ENCODE peak calls at places on chromosomes 7 and 10, in seven cellular contexts. E is fibroblast of lung, F is HCT116, D is endodermal cell, Q is left ventricle myocardium inferior, N is mammary epithelial cell, I is esophagus squamous epithelium. Z is an unnamed sample. For H3K9me3 and H3K4me1, the result is how much of the 10 kb centered on the place peaks cover.

GRCh38 chr7:139699640-139700504 is 77.9 kb downstream of the HIPK2 start:
- DNase-seq in E (peak), F (no peak), D (peak), Q (no peak), N (no peak), I (no peak), Z (no peak)

GRCh38 chr10:104582604-104582951 is 58.5 kb upstream of the SORCS3 start:
- DNase-seq in E (peak), F (no peak), D (peak), Q (no peak), N (peak), I (no peak), Z (no peak)

GRCh38 chr10:79184649-79185048 is 115.9 kb downstream of the ZMIZ1 start:
- DNase-seq in E (no peak), F (no peak), D (no peak), Q (no peak), N (no peak), I (no peak), Z (no peak)

GRCh38 chr10:6995846-6996245 is 415.0 kb downstream of the SFMBT2 start:
- DNase-seq in E (peak), F (no peak), D (no peak), Q (no peak), N (no peak), I (no peak), Z (no peak)

GRCh38 chr7:18386590-18386989 is 109.0 kb upstream of the HDAC9 start:
- DNase-seq in E (no peak), F (no peak), D (no peak), Q (no peak), N (no peak), I (no peak), Z (no peak)

GRCh38 chr7:20035279-20035875 is 181.8 kb downstream of the MACC1 start:
- DNase-seq in E (no peak), F (no peak), D (no peak), Q (no peak), N (no peak), I (no peak), Z (peak)

GRCh38 chr7:144118341-144118740 is 4.6 kb upstream of the OR2A14 start:
- DNase-seq in E (no peak), F (no peak), D (peak), Q (no peak), N (no peak), I (no peak), Z (peak)

GRCh38 chr7:603152-603941 is 83.7 kb upstream of the PDGFA start:
- DNase-seq in E (no peak), F (no peak), D (no peak), Q (no peak), N (no peak), I (no peak), Z (no peak)

GRCh38 chr7:94696981-94697670 is 41.2 kb upstream of the SGCE start:
- DNase-seq in E (peak), F (peak), D (no peak), Q (no peak), N (peak), I (no peak), Z (no peak)

DNA sequence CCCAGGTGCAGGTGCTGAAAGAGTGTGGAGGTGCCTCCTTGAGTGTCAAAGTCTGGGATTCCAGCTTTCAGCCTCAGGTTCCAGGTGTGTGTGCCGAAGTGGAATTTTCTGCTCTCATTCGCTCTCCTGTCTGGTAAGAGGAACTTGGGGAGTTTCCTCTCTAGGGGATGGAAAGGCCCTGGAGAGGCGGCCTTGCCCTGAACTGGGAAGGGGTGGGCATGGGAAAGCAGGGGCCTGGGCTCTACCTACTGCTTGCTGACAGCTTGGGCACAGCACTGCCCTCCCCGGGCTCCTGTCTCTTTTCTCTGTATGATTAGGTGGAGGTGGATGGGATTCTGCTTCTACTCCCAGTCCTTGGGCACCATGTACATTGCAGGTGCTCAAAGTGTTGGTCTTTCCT is 192.8 kb downstream of the ZNF716 start:
- DNase-seq in E (no peak), F (no peak), D (no peak), Q (no peak), N (no peak), I (no peak), Z (peak)
- H3K9me3 ChIP-seq in E (under half), F (under half), D (under half), Q (under half), N (under half), I (under half), Z (under half)

GRCh38 chr10:22764639-22765038 is 50.3 kb upstream of the PIP4K2A start:
- DNase-seq in E (no peak), F (no peak), D (no peak), Q (no peak), N (no peak), I (no peak), Z (no peak)
- H3K4me1 ChIP-seq in E (under half), F (under half), D (under half), Q (under half), N (under half), I (under half), Z (under half)

DNA sequence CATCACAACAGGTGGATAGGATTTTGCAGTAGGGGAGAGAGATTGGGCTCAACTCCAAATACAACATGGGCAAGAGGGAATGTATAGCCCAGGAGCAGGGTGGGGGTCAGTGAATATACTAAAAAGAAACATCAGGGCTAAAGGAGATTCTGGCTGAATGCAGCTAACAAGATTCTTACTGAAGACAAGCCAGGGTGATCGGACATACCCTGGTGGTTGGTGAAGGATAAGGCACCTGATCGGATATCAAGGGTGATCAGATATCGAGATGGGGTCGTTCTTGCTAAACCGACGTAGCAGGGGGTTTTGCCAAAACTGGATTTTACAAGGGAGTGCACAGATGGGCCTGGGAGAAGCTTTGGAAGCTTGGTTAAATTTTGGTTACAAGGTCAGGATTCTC is 34.4 kb downstream of the WIPF3 start:
- DNase-seq in E (no peak), F (no peak), D (no peak), Q (no peak), N (no peak), I (no peak), Z (no peak)
- TF ChIP-seq CTCF in E (no peak), F (no peak), D (peak), Q (no peak), N (no peak), I (no peak), Z (no peak)

GRCh38 chr10:43647576-43647975 is 1.1 kb downstream of the ZNF32 start:
- DNase-seq in E (no peak), F (no peak), D (no peak), Q (no peak), N (no peak), I (no peak), Z (no peak)
- H3K9me3 ChIP-seq in E (under half), F (under half), D (half or more), Q (under half), N (under half), I (under half), Z (under half)

GRCh38 chr7:87199700-87200450 is 19.7 kb downstream of the TMEM243 start:
- DNase-seq in E (no peak), F (no peak), D (no peak), Q (no peak), N (no peak), I (no peak), Z (no peak)

GRCh38 chr7:87202208-87202607 is 17.3 kb downstream of the TMEM243 start:
- DNase-seq in E (no peak), F (no peak), D (no peak), Q (no peak), N (no peak), I (no peak), Z (no peak)

GRCh38 chr7:87193912-87194311 is 25.6 kb downstream of the TMEM243 start:
- DNase-seq in E (no peak), F (no peak), D (no peak), Q (no peak), N (no peak), I (no peak), Z (no peak)

GRCh38 chr7:87202705-87203104 is 16.8 kb downstream of the TMEM243 start:
- DNase-seq in E (no peak), F (no peak), D (no peak), Q (no peak), N (no peak), I (no peak), Z (no peak)

GRCh38 chr7:87199241-87199640 is 20.3 kb downstream of the TMEM243 start:
- DNase-seq in E (no peak), F (no peak), D (no peak), Q (no peak), N (no peak), I (no peak), Z (no peak)
- H3K4me1 ChIP-seq in E (under half), F (under half), D (under half), Q (under half), N (under half), I (under half), Z (under half)

DNA sequence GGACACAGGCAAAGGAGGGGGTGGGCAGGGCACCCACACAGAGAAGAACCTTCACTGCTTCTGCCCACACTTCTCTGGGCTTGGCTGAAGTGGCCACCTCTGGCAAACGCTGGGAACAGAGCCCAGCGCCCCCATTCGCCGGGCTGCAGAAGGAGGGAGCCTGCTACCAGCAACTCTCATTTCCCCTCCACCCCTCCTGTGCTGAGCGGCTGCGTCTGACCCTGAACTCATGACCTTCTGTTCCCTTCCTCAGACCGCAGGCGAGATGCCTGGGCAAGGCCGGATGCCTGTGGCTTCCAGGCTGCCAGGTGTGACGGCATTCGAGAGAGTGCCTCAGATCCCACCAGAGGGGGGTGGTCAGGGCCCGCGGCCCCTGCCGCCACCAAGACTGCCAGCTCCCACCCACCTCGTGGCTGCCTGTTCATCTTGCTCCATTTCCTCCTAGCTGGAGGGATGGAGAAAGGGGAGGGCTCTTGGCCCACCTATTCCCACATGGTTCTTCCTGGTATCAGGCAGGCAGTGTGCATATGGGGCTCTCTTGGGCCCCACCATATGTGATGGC is 19.8 kb downstream of the DNAJB12 start:
- DNase-seq in E (peak), F (no peak), D (peak), Q (peak), N (peak), I (peak), Z (peak)
- TF ChIP-seq CTCF in E (peak), F (no peak), D (no peak), Q (no peak), N (peak), I (no peak), Z (no peak)